ENCODE peak calls at places on chromosome 9, in six cellular contexts. B is WTC11, H is GM23338, F is K562, U is HepG2, V is GM12878. A is an unnamed sample.

GRCh38 chr9:90300901-90301688 is 341.5 kb downstream of the DIRAS2 start:
- DNase-seq in B (no peak), F (no peak), H (no peak), V (no peak), U (no peak), A (peak)

GRCh38 chr9:116694892-116695291 is 7.8 kb downstream of the TRIM32 start:
- DNase-seq in B (no peak), F (no peak), U (no peak), V (no peak), H (no peak), A (no peak)

GRCh38 chr9:8876303-8876702 is 1076.7 kb upstream of the DMAC1 start:
- DNase-seq in U (no peak), V (no peak), B (no peak), H (peak), F (no peak), A (no peak)

GRCh38 chr9:16540996-16541668 is 329.3 kb downstream of the BNC2 start:
- DNase-seq in F (no peak), U (no peak), B (no peak), V (no peak), H (no peak), A (no peak)

GRCh38 chr9:8821910-8822666 is 1022.5 kb upstream of the DMAC1 start:
- DNase-seq in V (no peak), H (no peak), B (no peak), U (no peak), F (no peak), A (no peak)

GRCh38 chr9:98457696-98458370 is 202.4 kb upstream of the TBC1D2 start:
- DNase-seq in U (no peak), V (no peak), H (no peak), B (no peak), F (no peak), A (no peak)

GRCh38 chr9:95316794-95317118 is 753 bp downstream of the FANCC start:
- DNase-seq in U (peak), H (peak), V (no peak), B (peak), F (peak), A (peak)

GRCh38 chr9:76374702-76375543 is 19.3 kb downstream of the RFK start:
- DNase-seq in U (peak), H (peak), F (peak), V (no peak), B (peak), A (no peak)

GRCh38 chr9:113875420-113875916 is 641 bp upstream of the ZNF618 start:
- DNase-seq in V (no peak), U (no peak), H (no peak), B (no peak), F (no peak), A (no peak)

GRCh38 chr9:97633859-97634485 is 351 bp downstream of the NCBP1 start:
- DNase-seq in H (peak), B (no peak), F (no peak), U (peak), V (no peak), A (no peak)

GRCh38 chr9:123643518-123643917 is 286.4 kb downstream of the DENND1A start:
- DNase-seq in B (no peak), V (no peak), U (no peak), H (no peak), F (no peak), A (no peak)

GRCh38 chr9:114446036-114446435 is 58.3 kb upstream of the AKNA start:
- DNase-seq in V (no peak), B (no peak), F (no peak), H (no peak), U (no peak), A (no peak)

GRCh38 chr9:135702002-135702721 is at the start of gene KCNT1:
- DNase-seq in V (no peak), H (peak), F (peak), U (no peak), B (peak), A (peak)

GRCh38 chr9:96665789-96666188 is 10.7 kb upstream of the PRXL2C start:
- DNase-seq in H (no peak), F (no peak), B (no peak), V (no peak), U (no peak), A (no peak)

GRCh38 chr9:74666625-74667316 is 169.6 kb downstream of the RORB start:
- DNase-seq in V (no peak), H (no peak), F (no peak), B (no peak), U (no peak), A (no peak)

GRCh38 chr9:5999443-6000104 is 15.8 kb downstream of the RANBP6 start:
- DNase-seq in U (no peak), F (no peak), H (no peak), B (no peak), V (no peak), A (no peak)

GRCh38 chr9:2157277-2158105 is 142.3 kb downstream of the SMARCA2 start:
- DNase-seq in H (peak), V (no peak), U (no peak), B (no peak), F (no peak), A (no peak)

GRCh38 chr9:98806394-98807069 is 938 bp upstream of the GALNT12 start:
- DNase-seq in B (no peak), F (no peak), V (no peak), U (no peak), H (no peak), A (no peak)

GRCh38 chr9:36873247-36873875 is 160.7 kb downstream of the PAX5 start:
- DNase-seq in V (peak), B (peak), U (peak), F (peak), H (peak), A (no peak)
- TF ChIP-seq CREB1 in V (no peak), B (no peak), U (no peak), F (no peak), H (no peak), A (no peak)

DNA sequence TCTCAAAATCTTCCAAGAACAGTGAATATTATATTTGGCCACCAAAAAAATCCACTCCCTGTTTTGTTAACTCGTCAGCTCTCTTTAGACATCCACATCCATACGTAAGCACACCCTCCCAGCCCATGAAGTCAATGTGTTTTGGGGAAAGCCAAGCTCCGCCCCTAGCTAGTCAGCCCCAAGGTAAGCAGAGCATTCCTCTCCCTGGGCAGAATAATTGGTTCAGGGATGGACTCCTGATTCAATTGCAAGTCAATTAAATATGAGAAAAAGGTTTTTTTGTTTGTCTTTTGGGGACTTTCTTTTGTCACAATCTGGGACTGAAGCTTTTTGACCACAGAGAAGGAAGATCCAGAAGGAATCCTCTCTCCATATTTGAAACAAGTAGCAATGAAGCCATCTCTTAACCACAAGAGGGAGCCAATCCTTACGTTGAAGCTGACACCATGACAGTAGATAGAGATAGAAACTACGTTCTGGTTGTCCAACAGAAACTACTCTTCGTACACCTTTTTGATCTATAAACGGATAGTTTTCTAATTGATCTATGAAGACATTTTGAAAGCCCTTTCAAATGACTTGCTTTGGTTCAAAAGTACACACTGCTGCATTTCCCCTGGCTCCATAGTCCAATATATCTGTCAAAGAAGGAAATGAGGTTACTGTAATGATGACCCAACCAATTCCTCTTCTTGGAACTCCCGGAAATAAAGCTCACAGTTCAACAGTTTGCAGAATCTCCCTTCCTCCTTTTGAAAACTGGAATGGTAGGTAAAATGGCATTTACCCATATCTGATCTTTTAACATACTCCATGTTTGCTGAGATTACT is 166.4 kb downstream of the TLE1 start:
- DNase-seq in U (peak), V (no peak), H (peak), B (peak), F (no peak), A (no peak)
- TF ChIP-seq CREB1 in U (no peak), V (no peak), H (no peak), B (no peak), F (no peak), A (no peak)

GRCh38 chr9:33750307-33750838 is 45.0 kb upstream of the PRSS3 start:
- DNase-seq in H (peak), B (peak), F (no peak), U (no peak), V (no peak), A (no peak)

GRCh38 chr9:33748633-33749304 is 46.6 kb upstream of the PRSS3 start:
- DNase-seq in H (no peak), V (no peak), U (no peak), B (no peak), F (no peak), A (no peak)

GRCh38 chr9:33750839-33751339 is 44.5 kb upstream of the PRSS3 start:
- DNase-seq in V (no peak), H (peak), U (no peak), F (no peak), B (peak), A (no peak)

GRCh38 chr9:33752130-33752637 is 43.2 kb upstream of the PRSS3 start:
- DNase-seq in B (no peak), H (no peak), U (peak), V (no peak), F (no peak), A (no peak)

DNA sequence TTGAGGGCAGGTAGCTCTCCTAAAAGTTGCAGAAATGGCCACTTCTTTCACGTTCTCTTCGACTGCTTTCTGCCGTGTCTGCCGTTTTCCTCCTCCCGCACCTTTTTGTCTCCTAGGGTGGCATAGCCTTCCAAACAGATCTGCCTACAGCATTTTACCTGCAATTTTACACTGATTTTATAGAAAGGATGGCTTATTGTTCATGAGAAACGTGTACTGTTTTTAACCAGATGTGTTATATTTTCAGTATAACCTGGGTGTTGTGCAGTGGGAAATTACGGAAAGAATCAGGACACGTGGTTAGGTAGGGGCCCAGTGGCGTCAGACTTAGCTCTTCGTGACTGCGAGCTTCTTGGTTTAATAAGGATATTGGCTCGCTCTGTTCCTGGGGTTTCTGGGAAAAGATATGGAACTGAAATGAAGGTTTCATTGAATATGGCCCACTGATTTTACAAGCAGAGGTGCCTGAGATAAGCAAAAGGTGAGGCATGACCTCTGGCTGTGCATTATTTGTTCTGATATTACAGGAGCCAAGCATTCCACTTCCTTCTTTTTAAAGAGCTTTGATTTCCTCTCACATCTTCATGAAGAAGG is 43.7 kb upstream of the PRSS3 start:
- DNase-seq in V (no peak), H (no peak), U (no peak), F (no peak), B (no peak), A (no peak)
- TF ChIP-seq CREB1 in V (no peak), H (no peak), U (no peak), F (no peak), B (no peak), A (no peak)

DNA sequence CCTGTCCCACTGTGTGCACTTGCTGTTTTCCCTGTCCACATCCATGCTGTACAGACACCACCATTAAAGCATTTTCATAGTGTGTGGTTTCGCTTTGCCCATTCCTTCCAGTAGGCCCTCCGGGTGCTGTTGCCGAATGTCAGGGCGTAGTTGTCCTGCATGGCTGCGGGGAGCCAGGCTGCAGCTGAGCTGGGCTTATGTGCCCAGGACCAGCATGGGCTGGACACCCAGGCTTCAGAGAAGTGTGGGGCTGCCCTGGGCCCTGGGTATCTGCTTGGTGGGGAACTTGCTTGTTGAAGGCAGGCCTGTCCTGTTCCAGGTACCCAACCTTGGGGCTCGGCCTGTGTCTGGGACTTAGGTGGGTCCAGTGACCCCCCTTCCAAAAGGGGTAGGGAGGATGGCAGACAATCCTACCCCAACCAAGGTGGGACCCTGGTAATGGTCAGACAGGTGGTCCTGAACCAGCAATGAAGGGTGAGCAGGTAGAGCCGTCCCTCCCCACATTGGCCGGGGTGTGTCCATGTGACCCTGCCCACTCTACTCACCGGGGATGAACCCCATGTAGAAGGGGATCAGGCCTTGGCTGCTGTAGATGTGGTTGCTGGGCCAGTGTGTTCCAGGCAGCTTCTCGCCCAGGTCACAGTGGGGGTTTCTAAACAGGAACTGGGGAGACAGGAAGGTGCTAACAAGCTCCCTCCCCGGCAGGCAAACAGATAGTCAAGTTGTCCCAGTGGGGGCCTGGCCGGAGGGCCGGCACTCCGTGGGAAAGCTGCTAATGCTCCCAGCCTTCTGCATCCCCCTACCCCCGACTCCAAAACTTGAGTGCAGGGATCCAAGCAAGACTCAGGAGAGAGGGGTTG is 2.8 kb downstream of the TUBB4B start:
- DNase-seq in V (no peak), F (no peak), B (no peak), H (no peak), U (no peak), A (peak)
- TF ChIP-seq CREB1 in V (no peak), F (no peak), B (no peak), H (no peak), U (no peak), A (no peak)

GRCh38 chr9:77514886-77515711 is 133.0 kb downstream of the GNA14 start:
- DNase-seq in V (no peak), H (no peak), F (no peak), B (no peak), U (peak), A (no peak)
- TF ChIP-seq CREB1 in V (no peak), H (no peak), F (no peak), B (no peak), U (no peak), A (no peak)

GRCh38 chr9:36078047-36078446 is 41.3 kb downstream of the RECK start:
- DNase-seq in F (no peak), U (no peak), V (no peak), H (no peak), B (no peak), A (no peak)

GRCh38 chr9:36074055-36074454 is 37.3 kb downstream of the RECK start:
- DNase-seq in H (no peak), F (no peak), B (no peak), V (no peak), U (peak), A (no peak)

GRCh38 chr9:36080519-36080918 is 43.8 kb downstream of the RECK start:
- DNase-seq in H (no peak), U (no peak), V (no peak), F (no peak), B (no peak), A (no peak)

DNA sequence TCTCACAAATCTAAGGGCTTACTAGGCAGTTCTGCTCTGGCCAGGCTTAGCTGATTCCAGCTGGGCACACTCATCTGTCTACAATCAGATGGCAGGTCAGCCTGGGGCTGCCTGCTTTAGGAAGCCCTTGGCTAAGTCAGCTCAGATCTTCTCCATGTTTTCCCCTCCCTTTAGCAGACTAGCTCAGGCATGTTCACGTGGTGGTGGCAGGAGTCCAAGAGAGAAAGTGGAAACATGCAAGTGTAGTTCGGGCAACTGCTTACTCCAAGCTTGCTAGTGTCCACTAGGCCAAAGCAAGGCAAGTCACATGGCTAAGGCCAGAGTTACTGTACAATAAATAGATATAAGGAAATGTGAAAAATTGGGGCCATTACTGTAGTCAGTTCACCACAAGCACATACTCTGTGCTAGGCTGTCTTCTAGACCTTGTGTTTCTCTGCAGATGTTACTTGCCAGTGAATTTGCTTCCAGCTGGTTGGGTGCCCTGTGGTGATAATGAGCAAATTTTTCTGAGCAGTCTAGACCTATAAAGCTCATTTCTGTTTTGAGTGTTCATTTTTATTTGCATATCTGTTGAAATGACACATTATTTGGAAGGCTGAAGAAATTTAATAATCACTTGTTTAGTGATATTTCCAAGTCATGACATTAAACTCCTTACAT is 38.3 kb downstream of the RECK start:
- DNase-seq in B (no peak), U (peak), H (no peak), F (no peak), V (no peak), A (no peak)
- TF ChIP-seq CREB1 in B (no peak), U (no peak), H (no peak), F (no peak), V (no peak), A (no peak)

DNA sequence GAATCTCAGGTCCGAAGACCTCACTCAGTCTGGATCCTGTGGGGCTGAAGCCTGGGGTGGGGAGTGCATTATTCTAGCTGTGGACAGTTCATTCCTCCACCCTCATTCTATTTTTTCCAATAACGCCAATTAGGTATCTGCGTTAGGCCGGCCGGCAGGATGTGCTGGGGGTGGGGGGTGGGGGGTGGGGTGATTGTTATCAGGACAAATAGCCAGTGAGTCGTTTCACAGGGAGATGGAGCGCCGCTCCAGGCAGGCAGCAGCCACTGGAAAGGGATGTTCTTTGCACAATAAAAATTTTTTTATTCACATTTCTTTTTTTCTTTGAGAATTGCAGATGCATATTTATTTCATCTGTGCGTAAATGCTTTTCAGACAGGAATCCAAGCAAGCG is 4.0 kb downstream of the LMX1B start:
- DNase-seq in F (peak), B (no peak), H (peak), U (no peak), V (no peak), A (no peak)
- TF ChIP-seq CREB1 in F (no peak), B (no peak), H (no peak), U (no peak), V (no peak), A (no peak)

A was measured in H1.